ENCODE peak calls at places on chromosomes 6 and 20, in four cellular contexts. One of them, this sample, is unnamed.

GRCh38 chr6:134003542-134003951 is 48.9 kb downstream of the SLC2A12 start:
- DNase-seq in left lung: no peak
- DNase-seq in spleen: no peak
- DNase-seq in GM23338: no peak
- DNase-seq in this sample: no peak

GRCh38 chr6:95819939-95820338 is 195.8 kb upstream of the FUT9 start:
- DNase-seq in left lung: no peak
- DNase-seq in spleen: peak; percentile 40
- DNase-seq in GM23338: peak; percentile 60
- DNase-seq in this sample: no peak

GRCh38 chr20:47400685-47401084 is 44.2 kb upstream of the ZMYND8 start:
- DNase-seq in left lung: no peak
- DNase-seq in spleen: no peak
- DNase-seq in GM23338: peak; percentile 30
- DNase-seq in this sample: no peak

GRCh38 chr6:5892669-5893068 is 114.1 kb downstream of the NRN1 start:
- DNase-seq in left lung: no peak
- DNase-seq in spleen: no peak
- DNase-seq in GM23338: no peak
- DNase-seq in this sample: no peak

GRCh38 chr6:154302111-154302752 is 54.4 kb downstream of the IPCEF1 start:
- DNase-seq in left lung: no peak
- DNase-seq in spleen: no peak
- DNase-seq in GM23338: no peak
- DNase-seq in this sample: no peak

GRCh38 chr20:48563191-48563884 is 264.5 kb downstream of the PREX1 start:
- DNase-seq in left lung: no peak
- DNase-seq in spleen: no peak
- DNase-seq in GM23338: no peak
- DNase-seq in this sample: no peak

GRCh38 chr6:29376003-29376402 is 912 bp upstream of the OR12D3 start:
- DNase-seq in left lung: no peak
- DNase-seq in spleen: no peak
- DNase-seq in GM23338: peak; percentile 47
- DNase-seq in this sample: no peak

GRCh38 chr6:39224523-39225182 is 4.6 kb downstream of the KCNK5 start:
- DNase-seq in left lung: no peak
- DNase-seq in spleen: no peak
- DNase-seq in GM23338: no peak
- DNase-seq in this sample: no peak

GRCh38 chr20:61253640-61254511 is 1.8 kb downstream of the CDH4 start:
- DNase-seq in left lung: no peak
- DNase-seq in spleen: no peak
- DNase-seq in GM23338: peak; percentile 60
- DNase-seq in this sample: no peak
- TF ChIP-seq CTCF in left lung: no peak
- TF ChIP-seq CTCF in spleen: no peak
- TF ChIP-seq CTCF in GM23338: no peak
- TF ChIP-seq CTCF in this sample: no peak

DNA sequence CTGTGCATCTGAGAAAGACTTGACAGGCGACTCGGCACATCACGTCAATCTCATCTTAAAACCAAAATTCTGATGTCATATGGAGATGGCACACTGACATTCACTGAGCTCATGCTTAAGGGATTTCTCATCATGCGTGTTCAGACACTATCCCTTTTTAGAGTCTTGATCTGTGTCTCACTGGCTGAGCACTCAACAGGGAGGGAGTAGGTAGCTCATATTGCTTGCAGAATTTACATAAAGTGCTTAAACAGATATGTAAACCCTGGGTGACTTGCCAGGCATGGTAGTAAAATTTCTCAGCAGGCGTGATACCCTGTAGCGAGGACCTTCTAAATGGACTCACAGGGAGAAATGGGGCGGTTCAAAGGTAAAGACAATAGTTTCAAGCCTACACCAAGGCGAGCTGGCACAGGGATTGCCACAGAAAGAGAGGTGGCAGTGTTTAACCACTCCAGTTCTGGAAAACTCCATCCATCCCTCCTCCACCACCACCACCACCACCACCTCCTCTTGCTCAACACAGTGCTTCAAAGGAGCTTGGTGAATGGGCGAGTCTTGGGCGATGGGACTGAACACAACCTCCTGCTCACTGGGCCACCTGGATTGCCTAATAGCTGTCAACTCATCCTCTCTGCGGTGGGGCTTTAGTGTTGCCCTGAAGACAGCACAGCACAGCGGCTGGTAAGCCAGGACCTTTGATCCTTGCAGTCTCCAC is 330.4 kb downstream of the TFAP2A start:
- DNase-seq in left lung: no peak
- DNase-seq in spleen: no peak
- DNase-seq in GM23338: no peak
- DNase-seq in this sample: no peak
- TF ChIP-seq CTCF in left lung: no peak
- TF ChIP-seq CTCF in spleen: no peak
- TF ChIP-seq CTCF in GM23338: peak; percentile 44
- TF ChIP-seq CTCF in this sample: no peak

GRCh38 chr6:149929422-149929821 is 6.5 kb upstream of the RAET1G start:
- DNase-seq in left lung: no peak
- DNase-seq in spleen: no peak
- DNase-seq in GM23338: peak; percentile 75
- DNase-seq in this sample: no peak
- TF ChIP-seq CTCF in left lung: no peak
- TF ChIP-seq CTCF in spleen: peak; percentile 43
- TF ChIP-seq CTCF in GM23338: peak; percentile 75
- TF ChIP-seq CTCF in this sample: peak; percentile 62

GRCh38 chr6:127515794-127516675 is 3.1 kb downstream of the MTCL3 start:
- DNase-seq in left lung: peak; percentile 83
- DNase-seq in spleen: peak; percentile 91
- DNase-seq in GM23338: peak; percentile 74
- DNase-seq in this sample: peak; percentile 67

GRCh38 chr6:127515234-127515793 is 3.8 kb downstream of the MTCL3 start:
- DNase-seq in left lung: no peak
- DNase-seq in spleen: no peak
- DNase-seq in GM23338: peak; percentile 85
- DNase-seq in this sample: peak; percentile 12

GRCh38 chr6:127517698-127518097 is 1.4 kb downstream of the MTCL3 start:
- DNase-seq in left lung: no peak
- DNase-seq in spleen: no peak
- DNase-seq in GM23338: no peak
- DNase-seq in this sample: no peak

GRCh38 chr6:127518212-127518709 is 874 bp downstream of the MTCL3 start:
- DNase-seq in left lung: no peak
- DNase-seq in spleen: no peak
- DNase-seq in GM23338: peak; percentile 62
- DNase-seq in this sample: no peak

DNA sequence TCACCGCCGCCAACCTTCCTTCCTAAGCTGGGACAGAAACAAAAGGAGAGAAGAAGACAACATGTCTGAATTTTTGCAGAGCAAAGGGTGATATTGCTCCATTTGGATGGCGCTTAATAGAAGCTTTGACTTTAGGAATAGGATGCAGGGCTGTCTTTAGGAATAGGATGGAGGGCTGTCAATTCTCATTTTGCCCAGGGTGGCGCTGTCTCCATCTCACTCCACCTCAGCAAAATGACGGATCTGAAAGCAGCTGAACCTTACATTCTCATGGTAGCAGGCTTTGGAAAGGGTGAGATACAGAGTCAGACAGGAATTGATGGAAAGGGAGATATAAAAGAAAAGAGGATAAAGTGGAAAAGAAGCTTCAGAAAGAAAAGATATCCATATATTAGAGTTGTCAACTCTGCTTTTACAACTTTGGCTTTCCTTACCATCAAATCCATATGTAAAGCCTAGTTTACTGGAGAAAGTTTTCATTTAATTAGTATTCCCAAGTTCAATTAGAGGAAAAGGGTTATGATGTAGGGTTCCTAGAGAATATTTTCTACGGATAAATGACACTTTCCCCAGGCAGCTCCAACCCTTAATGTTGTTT is 2.4 kb downstream of the MTCL3 start:
- DNase-seq in left lung: no peak
- DNase-seq in spleen: no peak
- DNase-seq in GM23338: peak; percentile 83
- DNase-seq in this sample: no peak
- TF ChIP-seq CTCF in left lung: peak; percentile 65
- TF ChIP-seq CTCF in spleen: peak; percentile 67
- TF ChIP-seq CTCF in GM23338: peak; percentile 80
- TF ChIP-seq CTCF in this sample: peak; percentile 70

This sample was measured in progenitor cell of endocrine pancreas.